ENCODE peak calls at places on chromosomes 2 and 18, in four cellular contexts. N is HepG2, K is HCT116, I is H1. B is an unnamed sample.

GRCh38 chr2:37786854-37787253 is 115.4 kb upstream of the CDC42EP3 start:
- DNase-seq in N (peak; percentile 70), K (no peak), I (no peak), B (no peak)

GRCh38 chr2:134411279-134411827 is 157.5 kb downstream of the MGAT5 start:
- DNase-seq in N (no peak), K (no peak), I (no peak), B (no peak)

GRCh38 chr2:207792244-207792785 is 22.6 kb upstream of the FZD5 start:
- DNase-seq in N (peak; percentile 84), K (peak; percentile 69), I (no peak), B (no peak)

GRCh38 chr2:95350320-95351079 is 52.0 kb upstream of the FAHD2A start:
- DNase-seq in N (no peak), K (no peak), I (no peak), B (no peak)

GRCh38 chr2:69082430-69082997 is 69.5 kb downstream of the ANTXR1 start:
- DNase-seq in N (peak; percentile 92), K (no peak), I (no peak), B (peak; percentile 78)

GRCh38 chr18:46433121-46433826 is 223.7 kb downstream of the LOXHD1 start:
- DNase-seq in N (no peak), K (no peak), I (peak; percentile 46), B (no peak)

GRCh38 chr2:74526649-74527230 is 709 bp upstream of the DQX1 start:
- DNase-seq in N (no peak), K (no peak), I (no peak), B (no peak)

GRCh38 chr2:17470855-17471641 is 47.2 kb downstream of the RAD51AP2 start:
- DNase-seq in N (peak; percentile 71), K (peak; percentile 44), I (peak; percentile 41), B (peak; percentile 17)

GRCh38 chr2:8477511-8478132 is 204.2 kb upstream of the ID2 start:
- DNase-seq in N (no peak), K (no peak), I (no peak), B (no peak)

GRCh38 chr18:79588636-79589481 is 90.7 kb upstream of the CTDP1 start:
- DNase-seq in N (peak; percentile 47), K (no peak), I (no peak), B (no peak)

GRCh38 chr2:112121682-112122254 is 16.4 kb upstream of the FBLN7 start:
- DNase-seq in N (peak; percentile 55), K (peak; percentile 26), I (no peak), B (no peak)

GRCh38 chr2:112118148-112118547 is 20.0 kb upstream of the FBLN7 start:
- DNase-seq in N (peak; percentile 18), K (no peak), I (no peak), B (no peak)
- TF ChIP-seq CTCF in N (no peak), K (peak; percentile 17), I (peak; percentile 22), B (peak; percentile 17)

GRCh38 chr2:172834881-172835280 is 99.2 kb downstream of the RAPGEF4 start:
- DNase-seq in N (no peak), K (no peak), I (no peak), B (no peak)
- TF ChIP-seq SIN3A in N (no peak), K (no peak), I (no peak), B (no peak)

GRCh38 chr2:241189856-241190201 is 1.4 kb downstream of the ANO7 start:
- DNase-seq in N (no peak), K (no peak), I (no peak), B (no peak)

GRCh38 chr2:241189093-241189855 is 797 bp downstream of the ANO7 start:
- DNase-seq in N (no peak), K (no peak), I (no peak), B (no peak)

GRCh38 chr2:241193276-241193675 is 4.8 kb downstream of the ANO7 start:
- DNase-seq in N (no peak), K (no peak), I (no peak), B (no peak)

GRCh38 chr2:241190291-241190981 is 2.0 kb downstream of the ANO7 start:
- DNase-seq in N (peak; percentile 48), K (no peak), I (no peak), B (no peak)

GRCh38 chr2:241191101-241191500 is 2.6 kb downstream of the ANO7 start:
- DNase-seq in N (no peak), K (no peak), I (no peak), B (no peak)
- TF ChIP-seq CTCF in N (no peak), K (no peak), I (no peak), B (no peak)

GRCh38 chr2:54076577-54076976 is 38.8 kb upstream of the ACYP2 start:
- DNase-seq in N (no peak), K (no peak), I (no peak), B (no peak)

GRCh38 chr2:54077088-54077900 is 38.1 kb upstream of the ACYP2 start:
- DNase-seq in N (no peak), K (no peak), I (no peak), B (no peak)

GRCh38 chr2:54079331-54079730 is 36.1 kb upstream of the ACYP2 start:
- DNase-seq in N (no peak), K (no peak), I (no peak), B (no peak)

GRCh38 chr2:54074636-54075341 is 40.6 kb upstream of the ACYP2 start:
- DNase-seq in N (no peak), K (no peak), I (no peak), B (no peak)

GRCh38 chr2:54073796-54074195 is 41.6 kb upstream of the ACYP2 start:
- DNase-seq in N (peak; percentile 38), K (peak; percentile 85), I (no peak), B (no peak)
- TF ChIP-seq SIN3A in N (no peak), K (no peak), I (no peak), B (no peak)

GRCh38 chr2:223989206-223989859 is 32.1 kb downstream of the MRPL44 start:
- DNase-seq in N (peak; percentile 70), K (peak; percentile 24), I (no peak), B (no peak)
- TF ChIP-seq CTCF in N (peak; percentile 77), K (peak; percentile 54), I (peak; percentile 58), B (peak; percentile 67)

DNA sequence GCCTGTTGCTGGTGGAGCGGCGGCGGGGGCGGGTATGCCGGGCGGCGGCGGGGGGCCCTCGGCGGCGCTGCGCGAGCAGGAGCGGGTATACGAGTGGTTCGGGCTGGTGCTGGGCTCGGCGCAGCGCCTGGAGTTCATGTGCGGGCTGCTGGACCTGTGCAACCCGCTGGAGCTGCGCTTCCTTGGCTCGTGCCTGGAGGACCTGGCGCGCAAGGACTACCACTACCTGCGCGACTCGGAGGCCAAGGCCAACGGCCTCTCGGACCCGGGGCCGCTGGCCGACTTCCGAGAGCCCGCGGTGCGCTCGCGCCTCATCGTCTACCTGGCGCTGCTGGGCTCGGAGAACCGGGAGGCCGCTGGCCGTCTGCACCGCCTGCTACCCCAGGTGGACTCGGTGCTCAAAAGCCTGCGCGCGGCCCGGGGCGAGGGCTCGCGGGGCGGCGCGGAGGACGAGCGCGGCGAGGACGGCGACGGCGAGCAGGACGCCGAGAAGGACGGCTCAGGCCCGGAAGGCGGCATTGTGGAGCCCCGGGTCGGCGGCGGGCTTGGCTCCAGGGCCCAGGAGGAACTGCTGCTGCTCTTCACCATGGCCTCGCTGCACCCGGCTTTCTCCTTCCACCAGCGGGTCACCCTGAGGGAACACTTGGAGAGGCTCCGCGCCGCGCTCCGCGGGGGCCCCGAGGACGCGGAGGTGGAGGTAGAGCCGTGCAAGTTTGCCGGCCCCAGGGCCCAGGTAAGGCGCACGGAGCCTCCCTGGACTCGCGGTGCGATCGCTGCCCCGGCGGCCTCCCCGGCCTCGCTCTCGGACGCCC is 1.0 kb downstream of the ZCCHC2 start:
- DNase-seq in N (no peak), K (no peak), I (no peak), B (no peak)
- TF ChIP-seq SIN3A in N (no peak), K (no peak), I (no peak), B (no peak)

DNA sequence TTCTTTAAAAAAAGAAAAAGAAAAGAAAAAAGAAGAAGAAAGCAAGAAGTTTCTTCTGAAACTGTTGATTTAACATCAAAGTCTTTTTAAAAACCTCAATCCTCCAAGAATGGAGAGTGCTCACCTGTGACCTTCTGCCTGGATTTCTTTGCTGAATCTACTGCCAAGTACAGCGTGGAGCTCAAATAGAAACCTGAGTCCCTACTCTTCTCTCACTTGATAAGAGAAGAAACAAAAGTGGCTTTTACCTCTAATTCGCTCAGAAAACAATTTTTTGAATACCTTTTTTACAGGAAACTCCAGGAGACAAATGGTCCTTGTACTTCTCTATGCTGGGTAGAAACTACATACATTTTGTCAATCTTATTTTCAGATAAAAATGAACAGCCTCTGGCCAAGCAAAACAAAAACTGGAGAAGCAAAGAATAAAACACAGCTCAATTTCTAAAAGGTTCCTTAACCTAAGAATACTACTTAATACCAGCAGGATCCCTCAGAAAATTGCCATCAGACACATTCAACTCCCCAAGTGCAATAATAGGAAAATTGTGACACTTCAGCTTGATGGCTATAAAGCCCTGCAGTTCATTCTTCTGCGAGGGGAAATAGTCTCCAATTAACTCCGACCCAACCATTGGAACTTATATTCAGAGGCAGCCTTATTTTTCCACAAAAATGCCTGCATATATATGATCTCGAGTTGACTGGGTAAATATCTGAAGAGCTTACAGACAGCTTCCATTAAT is 85.8 kb downstream of the GRB14 start:
- DNase-seq in N (peak; percentile 5), K (no peak), I (no peak), B (no peak)
- TF ChIP-seq CTCF in N (no peak), K (no peak), I (no peak), B (no peak)

GRCh38 chr18:6022840-6023239 is 127.5 kb upstream of the TMEM200C start:
- DNase-seq in N (no peak), K (no peak), I (peak; percentile 17), B (no peak)
- TF ChIP-seq SIN3A in N (no peak), K (no peak), I (no peak), B (no peak)

DNA sequence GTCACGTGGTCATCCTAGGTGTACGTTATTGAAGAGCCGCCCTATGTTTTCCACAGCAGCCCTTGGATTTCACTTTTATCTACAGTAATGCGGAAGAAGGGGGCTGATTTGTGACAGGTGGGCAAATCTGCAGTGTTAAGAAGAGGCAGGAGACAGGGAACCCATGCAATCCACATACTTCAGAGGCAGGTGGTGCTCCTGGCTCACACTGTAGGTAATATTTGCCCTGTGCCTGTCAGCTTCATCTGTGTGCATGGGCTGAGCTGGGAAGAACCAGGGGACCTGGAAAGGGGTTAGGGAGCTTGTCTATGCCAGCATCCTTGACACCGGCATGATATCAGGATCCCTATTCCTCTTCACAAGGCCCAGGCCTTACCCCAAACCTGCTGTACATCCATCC is 183.9 kb downstream of the SH3RF3 start:
- DNase-seq in N (no peak), K (no peak), I (no peak), B (no peak)
- TF ChIP-seq CTCF in N (no peak), K (no peak), I (no peak), B (no peak)

B was measured in Panc1.